ENCODE peak calls at places on chromosomes 11 and 22, in four cellular contexts. O is sigmoid colon, I is fibroblast of mammary gland, A is PC-9. Y is an unnamed sample.

GRCh38 chr22:48153726-48154125 is 1391.3 kb downstream of the TBC1D22A start:
- DNase-seq in I (no peak), A (no peak), O (no peak), Y (no peak)

GRCh38 chr11:116424615-116425261 is 348.0 kb downstream of the BUD13 start:
- DNase-seq in I (no peak), A (no peak), O (no peak), Y (no peak)

GRCh38 chr22:34414467-34415440 is 494.5 kb upstream of the LARGE1 start:
- DNase-seq in A (peak; percentile 67), I (peak; percentile 8), O (no peak), Y (no peak)

GRCh38 chr22:26555478-26555877 is 34.5 kb downstream of the TPST2 start:
- DNase-seq in A (no peak), I (no peak), O (no peak), Y (no peak)

GRCh38 chr11:34682822-34683221 is 61.9 kb downstream of the EHF start:
- DNase-seq in A (no peak), I (peak; percentile 40), O (no peak), Y (peak; percentile 65)

GRCh38 chr22:17205432-17205831 is 13.8 kb downstream of the ADA2 start:
- DNase-seq in I (no peak), O (no peak), A (no peak), Y (no peak)

GRCh38 chr11:66951927-66952337 is 6.3 kb downstream of the PC start:
- DNase-seq in I (peak; percentile 55), A (no peak), O (no peak), Y (no peak)

GRCh38 chr11:71489311-71490043 is 36.5 kb downstream of the NADSYN1 start:
- DNase-seq in A (no peak), O (peak; percentile 45), I (peak; percentile 30), Y (peak; percentile 1)

GRCh38 chr11:61776561-61777075 is 15.8 kb downstream of the TMEM258 start:
- DNase-seq in A (peak; percentile 63), O (no peak), I (peak; percentile 63), Y (peak; percentile 69)

GRCh38 chr22:35904332-35904692 is 124.3 kb downstream of the RBFOX2 start:
- DNase-seq in O (no peak), I (no peak), A (no peak), Y (no peak)

GRCh38 chr22:49967333-49968241 is 7.0 kb downstream of the PIM3 start:
- DNase-seq in A (no peak), I (no peak), O (peak; percentile 83), Y (peak; percentile 52)

GRCh38 chr11:80083561-80083960 is 642.7 kb upstream of the TENM4 start:
- DNase-seq in A (peak; percentile 81), O (no peak), I (no peak), Y (no peak)

GRCh38 chr11:65060913-65061408 is 2.6 kb upstream of the NAALADL1 start:
- DNase-seq in I (peak; percentile 38), A (no peak), O (no peak), Y (peak; percentile 19)

GRCh38 chr22:33757443-33758124 is 162.7 kb downstream of the LARGE1 start:
- DNase-seq in A (no peak), I (no peak), O (no peak), Y (no peak)

GRCh38 chr11:86151188-86152005 is 82.5 kb upstream of the PICALM start:
- DNase-seq in O (peak; percentile 79), I (peak; percentile 12), A (peak; percentile 45), Y (peak; percentile 55)

GRCh38 chr11:128610765-128611617 is 23.6 kb upstream of the ETS1 start:
- DNase-seq in O (no peak), I (no peak), A (no peak), Y (no peak)

GRCh38 chr11:1129666-1130160 is 28.0 kb upstream of the MUC5AC start:
- DNase-seq in O (peak; percentile 60), I (no peak), A (peak; percentile 39), Y (no peak)

GRCh38 chr22:42799061-42799460 is 58.0 kb downstream of the ARFGAP3 start:
- DNase-seq in A (no peak), I (no peak), O (no peak), Y (no peak)

GRCh38 chr22:39419096-39419495 is 19.5 kb downstream of the TAB1 start:
- DNase-seq in O (no peak), A (no peak), I (no peak), Y (no peak)

GRCh38 chr11:68259122-68259959 is 12.4 kb downstream of the C11orf24 start:
- DNase-seq in I (no peak), A (no peak), O (no peak), Y (no peak)

GRCh38 chr11:46308632-46309419 is 31.4 kb downstream of the CREB3L1 start:
- DNase-seq in O (peak; percentile 91), I (peak; percentile 70), A (peak; percentile 74), Y (peak; percentile 78)

GRCh38 chr11:77039491-77040400 is 5.5 kb downstream of the B3GNT6 start:
- DNase-seq in I (peak; percentile 42), O (peak; percentile 54), A (no peak), Y (peak; percentile 37)

GRCh38 chr22:19169002-19169946 is 9.3 kb downstream of the SLC25A1 start:
- DNase-seq in O (no peak), I (no peak), A (no peak), Y (no peak)

GRCh38 chr11:76161261-76161961 is 44.9 kb downstream of the WNT11 start:
- DNase-seq in O (no peak), I (peak; percentile 30), A (no peak), Y (peak; percentile 47)

GRCh38 chr22:27802389-27803079 is 978 bp upstream of the MN1 start:
- DNase-seq in O (no peak), A (no peak), I (no peak), Y (peak; percentile 27)

GRCh38 chr11:1263036-1263435 is 40.2 kb downstream of the MUC5B start:
- DNase-seq in O (no peak), I (no peak), A (no peak), Y (no peak)

GRCh38 chr11:71977743-71978418 is 20.8 kb upstream of the IL18BP start:
- DNase-seq in O (peak; percentile 68), A (peak; percentile 35), I (peak; percentile 63), Y (peak; percentile 75)

GRCh38 chr11:130478204-130478701 is 29.8 kb downstream of the ADAMTS15 start:
- DNase-seq in O (peak; percentile 93), A (peak; percentile 75), I (peak; percentile 96), Y (peak; percentile 98)

GRCh38 chr11:65491163-65491465 is 7.7 kb upstream of the MALAT1 start:
- DNase-seq in O (peak; percentile 64), A (no peak), I (no peak), Y (no peak)

GRCh38 chr11:122101625-122102291 is 14.3 kb downstream of the BLID start:
- DNase-seq in I (peak; percentile 89), O (peak; percentile 89), A (no peak), Y (peak; percentile 89)

GRCh38 chr22:34696557-34696956 is 369.4 kb upstream of the ISX start:
- DNase-seq in I (no peak), A (no peak), O (no peak), Y (no peak)

GRCh38 chr11:110031171-110031570 is 62.0 kb upstream of the ZC3H12C start:
- DNase-seq in O (no peak), A (no peak), I (no peak), Y (no peak)

DNA sequence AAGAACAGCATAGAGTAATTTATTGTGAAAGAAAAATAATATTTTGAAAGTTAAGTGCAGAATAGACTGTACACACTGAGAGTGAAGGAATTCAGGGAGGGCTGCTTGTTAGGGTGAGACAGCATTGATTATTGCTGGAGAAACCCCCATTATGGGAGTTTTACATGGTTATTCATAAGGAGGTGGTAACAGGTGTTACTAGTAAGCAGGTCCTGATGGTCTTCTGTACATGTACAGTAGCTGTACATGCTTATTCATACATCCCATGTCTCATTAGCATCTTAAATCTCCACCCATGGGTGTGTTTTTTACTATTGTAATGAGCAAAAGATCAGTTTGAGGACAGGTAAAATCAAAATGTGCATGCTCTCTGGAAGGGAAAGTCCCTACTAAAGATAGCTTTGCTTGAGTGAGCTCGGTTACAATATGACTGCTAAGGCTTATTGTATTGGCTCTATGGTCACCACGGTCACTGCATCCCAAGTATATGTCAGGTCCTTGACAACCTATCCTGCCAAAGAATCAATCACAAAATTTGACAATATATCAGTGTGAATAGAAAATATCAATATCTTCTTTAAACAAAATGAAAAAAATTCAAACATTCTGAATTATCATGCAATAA is 6.2 kb downstream of the KDM4F start:
- DNase-seq in I (no peak), A (no peak), O (no peak), Y (no peak)
- TF ChIP-seq CTCF in I (no peak), A (no peak), O (no peak), Y (no peak)

DNA sequence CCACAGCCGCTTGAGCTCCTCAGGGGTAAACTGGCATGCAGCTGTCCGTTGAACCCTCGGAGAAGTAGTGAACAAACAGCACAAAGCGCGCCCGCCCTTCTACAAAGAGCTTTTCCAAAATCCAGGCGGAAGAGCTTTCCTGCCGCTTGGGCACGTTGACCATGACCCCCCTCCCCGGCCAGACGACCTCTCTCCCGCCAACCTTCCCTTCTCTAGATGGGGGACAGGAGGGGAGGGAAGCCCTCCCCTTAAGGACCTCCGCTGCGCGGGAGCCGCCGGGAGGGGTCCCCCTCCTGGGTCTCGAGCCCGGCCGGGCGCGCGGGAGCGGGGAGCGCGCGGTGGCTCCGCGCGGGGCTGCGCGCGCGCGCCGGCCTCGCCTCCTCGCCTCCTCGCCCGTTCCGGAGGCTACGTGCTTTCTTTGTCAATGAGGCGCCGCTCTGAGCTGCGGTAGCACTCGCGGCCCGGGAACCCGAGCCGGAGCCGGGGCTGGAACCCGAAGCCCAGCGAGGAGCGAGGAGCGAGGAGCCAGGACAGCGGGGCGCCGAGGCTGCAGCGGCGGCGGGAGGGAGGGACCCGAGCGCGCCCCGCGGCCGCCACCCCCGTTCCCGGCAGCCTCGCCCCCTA is 118.6 kb downstream of the HIPK3 start:
- DNase-seq in O (no peak), A (peak; percentile 23), I (peak; percentile 17), Y (peak; percentile 40)
- H3K4me3 ChIP-seq in O (peak within 1 kb of the TSS; percentile 38), A (peak within 1 kb of the TSS; percentile 70), I (peak within 1 kb of the TSS; percentile 52), Y (peak within 1 kb of the TSS; percentile 68)

DNA sequence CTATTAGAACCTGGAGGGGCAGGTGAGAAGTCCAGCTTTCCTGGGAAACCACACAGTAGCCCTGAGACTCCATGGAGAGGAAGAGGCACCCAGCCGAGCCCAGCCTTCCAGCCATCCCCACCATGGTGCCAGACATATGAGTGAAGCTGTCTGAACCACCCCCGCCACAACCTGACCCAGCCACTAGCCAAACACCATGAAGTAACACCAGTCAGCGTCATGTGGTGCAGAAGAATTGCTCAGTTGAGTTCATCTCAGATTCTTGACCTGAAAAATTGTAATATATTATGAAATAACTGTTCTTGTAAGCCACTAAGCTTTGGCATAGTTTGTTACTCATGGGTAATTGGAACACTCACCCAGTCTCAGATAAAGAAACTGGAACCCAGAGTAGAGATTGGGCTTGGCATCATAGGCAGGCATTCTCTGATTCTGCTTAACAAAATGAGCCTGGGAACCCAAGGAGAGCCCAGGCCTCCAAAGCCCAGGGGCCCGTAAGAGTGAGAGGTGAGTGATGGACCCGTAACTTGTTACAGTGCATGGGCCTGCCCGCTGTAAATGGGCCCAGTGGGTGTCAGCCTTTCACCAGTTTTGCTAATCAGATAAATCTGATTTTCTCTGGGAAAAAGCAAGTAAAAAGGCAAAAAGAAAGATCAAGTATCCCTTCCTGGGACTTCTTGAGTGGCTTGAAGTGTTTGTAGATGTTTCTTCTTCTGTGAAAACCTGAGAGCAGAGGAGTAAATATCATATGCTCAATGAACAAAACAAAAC is 305.5 kb downstream of the DDX10 start:
- DNase-seq in A (no peak), O (no peak), I (peak; percentile 40), Y (peak; percentile 60)
- TF ChIP-seq CTCF in A (no peak), O (no peak), I (no peak), Y (no peak)

DNA sequence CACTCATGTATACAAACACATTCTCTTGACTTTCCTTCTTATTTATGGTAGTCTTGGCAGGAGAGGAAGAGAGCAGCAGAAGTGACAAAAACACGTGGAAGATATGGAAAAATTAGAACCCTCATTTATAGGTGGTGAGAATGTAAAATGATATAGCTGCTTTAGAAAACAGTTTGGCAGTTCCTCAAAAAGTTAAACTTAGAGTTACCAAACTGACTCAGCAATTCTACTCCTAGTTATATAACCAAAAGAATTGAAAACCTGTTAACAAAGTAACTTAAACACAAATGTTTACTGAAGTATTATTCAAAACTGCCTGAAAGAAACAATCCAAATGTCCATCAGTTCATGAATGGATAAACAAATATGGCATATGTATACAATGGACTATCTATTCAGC is 16.8 kb downstream of the NUCB2 start:
- DNase-seq in A (no peak), I (no peak), O (no peak), Y (peak; percentile 49)
- H3K4me3 ChIP-seq in A (no peak overlapping the region), I (no peak overlapping the region), O (no peak overlapping the region), Y (no peak overlapping the region)